ENCODE peak calls at places on chromosomes 5 and 9, in four cellular contexts. X, E, T and D are unnamed samples.

GRCh38 chr5:1406681-1407640 is 38.3 kb downstream of the SLC6A3 start:
- DNase-seq in E (no peak), T (no peak), X (no peak), D (no peak)

GRCh38 chr5:73199671-73200070 is 26.7 kb downstream of the TMEM174 start:
- DNase-seq in T (no peak), E (no peak), X (no peak), D (no peak)

GRCh38 chr9:20044686-20045085 is 255.8 kb upstream of the SLC24A2 start:
- DNase-seq in X (no peak), E (no peak), T (no peak), D (no peak)

GRCh38 chr9:129473523-129474244 is 147.2 kb downstream of the C9orf50 start:
- DNase-seq in T (no peak), E (no peak), X (no peak), D (no peak)

GRCh38 chr9:16512281-16512680 is 358.2 kb downstream of the BNC2 start:
- DNase-seq in X (no peak), E (no peak), T (no peak), D (no peak)

GRCh38 chr5:38104497-38105230 is 153.7 kb upstream of the EGFLAM start:
- DNase-seq in X (no peak), T (no peak), E (no peak), D (no peak)

GRCh38 chr9:130454096-130454811 is 9.5 kb downstream of the ASS1 start:
- DNase-seq in T (no peak), E (no peak), X (no peak), D (no peak)

GRCh38 chr5:2163457-2163856 is 280.7 kb upstream of the IRX4 start:
- DNase-seq in E (no peak), T (no peak), X (no peak), D (no peak)

GRCh38 chr9:93592389-93593021 is 16.1 kb downstream of the PHF2 start:
- DNase-seq in T (peak), X (no peak), E (no peak), D (peak)

GRCh38 chr9:126985870-126986498 is 71.4 kb downstream of the RALGPS1 start:
- DNase-seq in X (no peak), T (peak), E (peak), D (no peak)

GRCh38 chr5:15105799-15106393 is 234.3 kb upstream of the ANKH start:
- DNase-seq in X (peak), T (peak), E (peak), D (peak)

GRCh38 chr5:61604626-61605025 is 272.6 kb downstream of the ZSWIM6 start:
- DNase-seq in E (no peak), X (no peak), T (no peak), D (no peak)

GRCh38 chr5:150595466-150596031 is 44.9 kb upstream of the SYNPO start:
- DNase-seq in T (no peak), X (no peak), E (no peak), D (no peak)

GRCh38 chr5:59763545-59763944 is 130.0 kb downstream of the PDE4D start:
- DNase-seq in E (no peak), T (no peak), X (no peak), D (no peak)

GRCh38 chr5:122120957-122121356 is 8.4 kb upstream of the ZNF474 start:
- DNase-seq in T (no peak), E (no peak), X (no peak), D (no peak)

GRCh38 chr5:173753307-173754168 is 134.6 kb upstream of the CPEB4 start:
- DNase-seq in E (no peak), T (no peak), X (no peak), D (peak)

GRCh38 chr9:90807006-90807405 is 5.4 kb downstream of the SYK start:
- DNase-seq in X (no peak), T (no peak), E (no peak), D (no peak)

GRCh38 chr9:91424403-91425176 is 958 bp upstream of the NFIL3 start:
- DNase-seq in T (peak), X (peak), E (peak), D (peak)

GRCh38 chr9:99253772-99254431 is 31.8 kb downstream of the SEC61B start:
- DNase-seq in E (peak), T (peak), X (no peak), D (no peak)

GRCh38 chr9:21015122-21015815 is 16.2 kb downstream of the HACD4 start:
- DNase-seq in E (no peak), T (no peak), X (no peak), D (no peak)

GRCh38 chr9:125106285-125106893 is 36.9 kb downstream of the SCAI start:
- DNase-seq in X (no peak), E (no peak), T (no peak), D (no peak)

GRCh38 chr5:163569284-163569683 is 63.9 kb downstream of the MAT2B start:
- DNase-seq in T (no peak), E (no peak), X (no peak), D (no peak)

GRCh38 chr5:37786855-37787254 is 53.0 kb downstream of the GDNF start:
- DNase-seq in X (no peak), T (no peak), E (no peak), D (no peak)

GRCh38 chr5:138289296-138289695 is 14.9 kb upstream of the GFRA3 start:
- DNase-seq in E (no peak), T (no peak), X (no peak), D (no peak)

GRCh38 chr9:127295005-127295404 is 30.4 kb downstream of the GARNL3 start:
- DNase-seq in X (no peak), E (no peak), T (no peak), D (no peak)

GRCh38 chr9:134179595-134179917 is 15.2 kb upstream of the RNU6ATAC start:
- DNase-seq in X (no peak), T (no peak), E (no peak), D (no peak)

GRCh38 chr9:79817469-79818004 is 245.8 kb downstream of the TLE4 start:
- DNase-seq in E (no peak), T (no peak), X (no peak), D (no peak)

GRCh38 chr5:6868170-6868569 is 154.9 kb downstream of the TENT4A start:
- DNase-seq in T (no peak), X (no peak), E (no peak), D (no peak)

GRCh38 chr5:171907731-171908343 is 98.6 kb downstream of the FBXW11 start:
- DNase-seq in E (peak), X (peak), T (peak), D (peak)

GRCh38 chr5:90096415-90097081 is 313.0 kb downstream of the CETN3 start:
- DNase-seq in E (no peak), X (no peak), T (no peak), D (peak)

GRCh38 chr9:73132034-73132776 is 19.5 kb upstream of the ANXA1 start:
- DNase-seq in T (peak), E (peak), X (peak), D (peak)

GRCh38 chr5:139402561-139403158 is 1.2 kb downstream of the SPATA24 start:
- DNase-seq in X (no peak), E (no peak), T (no peak), D (peak)

GRCh38 chr9:18610956-18611355 is 137.0 kb downstream of the ADAMTSL1 start:
- DNase-seq in E (no peak), X (no peak), T (no peak), D (no peak)

GRCh38 chr5:93621340-93621872 is 38.4 kb downstream of the NR2F1 start:
- DNase-seq in E (no peak), T (no peak), X (peak), D (peak)